ENCODE peak calls at places on chromosomes 6 and 20, in ten cellular contexts. One of them, this sample, is unnamed.

GRCh38 chr6:18388942-18389341 is 1.8 kb downstream of the RNF144B start:
- DNase-seq in NCI-H2029: no peak
- DNase-seq in HT-29: peak
- DNase-seq in activated CD4-positive, alpha-beta T cell treated with anti-CD3 and anti-CD28 coated beads for 4 hours: no peak
- DNase-seq in CD4-positive, alpha-beta T cell: no peak
- DNase-seq in RCC 7860: no peak
- DNase-seq in fibroblast of pulmonary artery: peak
- DNase-seq in choroid plexus epithelial cell: peak
- DNase-seq in T-helper 2 cell: no peak
- DNase-seq in WTC11: no peak
- DNase-seq in this sample: no peak

GRCh38 chr6:50925981-50926380 is 107.3 kb downstream of the TFAP2B start:
- DNase-seq in fibroblast of pulmonary artery: no peak
- DNase-seq in NCI-H2029: no peak
- DNase-seq in choroid plexus epithelial cell: peak
- DNase-seq in HT-29: no peak
- DNase-seq in WTC11: no peak
- DNase-seq in RCC 7860: no peak
- DNase-seq in CD4-positive, alpha-beta T cell: no peak
- DNase-seq in T-helper 2 cell: no peak
- DNase-seq in activated CD4-positive, alpha-beta T cell treated with anti-CD3 and anti-CD28 coated beads for 4 hours: no peak
- DNase-seq in this sample: no peak

GRCh38 chr20:33423141-33423834 is 20.3 kb downstream of the SNTA1 start:
- DNase-seq in activated CD4-positive, alpha-beta T cell treated with anti-CD3 and anti-CD28 coated beads for 4 hours: no peak
- DNase-seq in NCI-H2029: no peak
- DNase-seq in CD4-positive, alpha-beta T cell: no peak
- DNase-seq in WTC11: no peak
- DNase-seq in choroid plexus epithelial cell: peak
- DNase-seq in HT-29: no peak
- DNase-seq in RCC 7860: peak
- DNase-seq in T-helper 2 cell: no peak
- DNase-seq in fibroblast of pulmonary artery: peak
- DNase-seq in this sample: no peak

GRCh38 chr20:38126146-38126912 is 38.7 kb downstream of the TGM2 start:
- DNase-seq in NCI-H2029: no peak
- DNase-seq in HT-29: peak
- DNase-seq in T-helper 2 cell: no peak
- DNase-seq in CD4-positive, alpha-beta T cell: no peak
- DNase-seq in RCC 7860: peak
- DNase-seq in choroid plexus epithelial cell: peak
- DNase-seq in activated CD4-positive, alpha-beta T cell treated with anti-CD3 and anti-CD28 coated beads for 4 hours: no peak
- DNase-seq in fibroblast of pulmonary artery: peak
- DNase-seq in WTC11: no peak
- DNase-seq in this sample: no peak

GRCh38 chr6:49453221-49453620 is 9.8 kb downstream of the MMUT start:
- DNase-seq in RCC 7860: no peak
- DNase-seq in fibroblast of pulmonary artery: peak
- DNase-seq in WTC11: no peak
- DNase-seq in HT-29: peak
- DNase-seq in choroid plexus epithelial cell: peak
- DNase-seq in NCI-H2029: no peak
- DNase-seq in T-helper 2 cell: no peak
- DNase-seq in CD4-positive, alpha-beta T cell: no peak
- DNase-seq in activated CD4-positive, alpha-beta T cell treated with anti-CD3 and anti-CD28 coated beads for 4 hours: no peak
- DNase-seq in this sample: no peak

GRCh38 chr20:62561182-62561581 is 81.1 kb upstream of the SLCO4A1 start:
- DNase-seq in T-helper 2 cell: no peak
- DNase-seq in NCI-H2029: no peak
- DNase-seq in CD4-positive, alpha-beta T cell: no peak
- DNase-seq in WTC11: no peak
- DNase-seq in RCC 7860: no peak
- DNase-seq in activated CD4-positive, alpha-beta T cell treated with anti-CD3 and anti-CD28 coated beads for 4 hours: no peak
- DNase-seq in fibroblast of pulmonary artery: no peak
- DNase-seq in choroid plexus epithelial cell: no peak
- DNase-seq in HT-29: no peak
- DNase-seq in this sample: no peak

GRCh38 chr6:119479860-119480655 is 130.5 kb upstream of the MAN1A1 start:
- DNase-seq in WTC11: no peak
- DNase-seq in CD4-positive, alpha-beta T cell: no peak
- DNase-seq in T-helper 2 cell: no peak
- DNase-seq in fibroblast of pulmonary artery: peak
- DNase-seq in activated CD4-positive, alpha-beta T cell treated with anti-CD3 and anti-CD28 coated beads for 4 hours: no peak
- DNase-seq in RCC 7860: no peak
- DNase-seq in HT-29: peak
- DNase-seq in choroid plexus epithelial cell: peak
- DNase-seq in NCI-H2029: peak
- DNase-seq in this sample: no peak

GRCh38 chr6:47655719-47656595 is 42.4 kb upstream of the ADGRF4 start:
- DNase-seq in RCC 7860: peak
- DNase-seq in HT-29: peak
- DNase-seq in WTC11: peak
- DNase-seq in T-helper 2 cell: no peak
- DNase-seq in fibroblast of pulmonary artery: peak
- DNase-seq in NCI-H2029: peak
- DNase-seq in CD4-positive, alpha-beta T cell: no peak
- DNase-seq in activated CD4-positive, alpha-beta T cell treated with anti-CD3 and anti-CD28 coated beads for 4 hours: peak
- DNase-seq in choroid plexus epithelial cell: no peak
- DNase-seq in this sample: no peak

GRCh38 chr20:51583073-51583472 is 40.6 kb upstream of the NFATC2 start:
- DNase-seq in fibroblast of pulmonary artery: no peak
- DNase-seq in activated CD4-positive, alpha-beta T cell treated with anti-CD3 and anti-CD28 coated beads for 4 hours: no peak
- DNase-seq in choroid plexus epithelial cell: no peak
- DNase-seq in RCC 7860: no peak
- DNase-seq in HT-29: no peak
- DNase-seq in CD4-positive, alpha-beta T cell: no peak
- DNase-seq in WTC11: no peak
- DNase-seq in T-helper 2 cell: no peak
- DNase-seq in NCI-H2029: no peak
- DNase-seq in this sample: no peak

GRCh38 chr20:34473262-34473883 is 42.8 kb upstream of the DYNLRB1 start:
- DNase-seq in T-helper 2 cell: no peak
- DNase-seq in CD4-positive, alpha-beta T cell: peak
- DNase-seq in NCI-H2029: no peak
- DNase-seq in WTC11: peak
- DNase-seq in RCC 7860: no peak
- DNase-seq in choroid plexus epithelial cell: peak
- DNase-seq in fibroblast of pulmonary artery: peak
- DNase-seq in HT-29: peak
- DNase-seq in activated CD4-positive, alpha-beta T cell treated with anti-CD3 and anti-CD28 coated beads for 4 hours: peak
- DNase-seq in this sample: no peak

GRCh38 chr20:45833030-45833882 is at the start of gene SNX21:
- DNase-seq in NCI-H2029: peak
- DNase-seq in RCC 7860: peak
- DNase-seq in HT-29: peak
- DNase-seq in T-helper 2 cell: no peak
- DNase-seq in CD4-positive, alpha-beta T cell: no peak
- DNase-seq in choroid plexus epithelial cell: peak
- DNase-seq in fibroblast of pulmonary artery: peak
- DNase-seq in WTC11: peak
- DNase-seq in activated CD4-positive, alpha-beta T cell treated with anti-CD3 and anti-CD28 coated beads for 4 hours: no peak
- DNase-seq in this sample: no peak

GRCh38 chr6:169654590-169655391 is 47.0 kb downstream of the WDR27 start:
- DNase-seq in activated CD4-positive, alpha-beta T cell treated with anti-CD3 and anti-CD28 coated beads for 4 hours: peak
- DNase-seq in RCC 7860: peak
- DNase-seq in T-helper 2 cell: peak
- DNase-seq in NCI-H2029: no peak
- DNase-seq in fibroblast of pulmonary artery: peak
- DNase-seq in WTC11: peak
- DNase-seq in CD4-positive, alpha-beta T cell: peak
- DNase-seq in choroid plexus epithelial cell: peak
- DNase-seq in HT-29: peak
- DNase-seq in this sample: peak

GRCh38 chr6:148986608-148987007 is 239.8 kb downstream of the UST start:
- DNase-seq in choroid plexus epithelial cell: no peak
- DNase-seq in fibroblast of pulmonary artery: no peak
- DNase-seq in HT-29: no peak
- DNase-seq in NCI-H2029: no peak
- DNase-seq in activated CD4-positive, alpha-beta T cell treated with anti-CD3 and anti-CD28 coated beads for 4 hours: no peak
- DNase-seq in RCC 7860: no peak
- DNase-seq in CD4-positive, alpha-beta T cell: no peak
- DNase-seq in WTC11: no peak
- DNase-seq in T-helper 2 cell: no peak
- DNase-seq in this sample: no peak

GRCh38 chr6:73655341-73655917 is 1.6 kb upstream of the SLC17A5 start:
- DNase-seq in fibroblast of pulmonary artery: no peak
- DNase-seq in WTC11: no peak
- DNase-seq in activated CD4-positive, alpha-beta T cell treated with anti-CD3 and anti-CD28 coated beads for 4 hours: no peak
- DNase-seq in NCI-H2029: no peak
- DNase-seq in CD4-positive, alpha-beta T cell: no peak
- DNase-seq in RCC 7860: no peak
- DNase-seq in HT-29: no peak
- DNase-seq in choroid plexus epithelial cell: no peak
- DNase-seq in T-helper 2 cell: no peak
- DNase-seq in this sample: no peak

GRCh38 chr6:136592930-136593673 is 42.9 kb upstream of the MAP7 start:
- DNase-seq in WTC11: no peak
- DNase-seq in T-helper 2 cell: no peak
- DNase-seq in fibroblast of pulmonary artery: peak
- DNase-seq in NCI-H2029: no peak
- DNase-seq in activated CD4-positive, alpha-beta T cell treated with anti-CD3 and anti-CD28 coated beads for 4 hours: no peak
- DNase-seq in choroid plexus epithelial cell: peak
- DNase-seq in CD4-positive, alpha-beta T cell: no peak
- DNase-seq in HT-29: no peak
- DNase-seq in RCC 7860: peak
- DNase-seq in this sample: no peak

GRCh38 chr6:127276336-127276735 is 9.7 kb downstream of the RNF146 start:
- DNase-seq in fibroblast of pulmonary artery: no peak
- DNase-seq in T-helper 2 cell: no peak
- DNase-seq in choroid plexus epithelial cell: no peak
- DNase-seq in activated CD4-positive, alpha-beta T cell treated with anti-CD3 and anti-CD28 coated beads for 4 hours: no peak
- DNase-seq in RCC 7860: no peak
- DNase-seq in HT-29: no peak
- DNase-seq in NCI-H2029: no peak
- DNase-seq in CD4-positive, alpha-beta T cell: no peak
- DNase-seq in WTC11: no peak
- DNase-seq in this sample: no peak

GRCh38 chr20:6714202-6714800 is 53.2 kb upstream of the BMP2 start:
- DNase-seq in HT-29: peak
- DNase-seq in fibroblast of pulmonary artery: no peak
- DNase-seq in T-helper 2 cell: no peak
- DNase-seq in activated CD4-positive, alpha-beta T cell treated with anti-CD3 and anti-CD28 coated beads for 4 hours: no peak
- DNase-seq in WTC11: no peak
- DNase-seq in NCI-H2029: no peak
- DNase-seq in CD4-positive, alpha-beta T cell: no peak
- DNase-seq in choroid plexus epithelial cell: no peak
- DNase-seq in RCC 7860: peak
- DNase-seq in this sample: no peak

GRCh38 chr6:122825180-122825579 is 36.1 kb downstream of the SMPDL3A start:
- DNase-seq in NCI-H2029: peak
- DNase-seq in HT-29: no peak
- DNase-seq in fibroblast of pulmonary artery: no peak
- DNase-seq in CD4-positive, alpha-beta T cell: no peak
- DNase-seq in T-helper 2 cell: no peak
- DNase-seq in WTC11: no peak
- DNase-seq in activated CD4-positive, alpha-beta T cell treated with anti-CD3 and anti-CD28 coated beads for 4 hours: no peak
- DNase-seq in RCC 7860: no peak
- DNase-seq in choroid plexus epithelial cell: no peak
- DNase-seq in this sample: no peak

GRCh38 chr6:40538556-40538955 is 48.6 kb downstream of the LRFN2 start:
- DNase-seq in activated CD4-positive, alpha-beta T cell treated with anti-CD3 and anti-CD28 coated beads for 4 hours: no peak
- DNase-seq in NCI-H2029: no peak
- DNase-seq in fibroblast of pulmonary artery: no peak
- DNase-seq in RCC 7860: no peak
- DNase-seq in HT-29: no peak
- DNase-seq in CD4-positive, alpha-beta T cell: no peak
- DNase-seq in T-helper 2 cell: no peak
- DNase-seq in WTC11: no peak
- DNase-seq in choroid plexus epithelial cell: no peak
- DNase-seq in this sample: no peak

GRCh38 chr6:67501738-67502137 is 1133.3 kb upstream of the ADGRB3 start:
- DNase-seq in fibroblast of pulmonary artery: peak
- DNase-seq in activated CD4-positive, alpha-beta T cell treated with anti-CD3 and anti-CD28 coated beads for 4 hours: no peak
- DNase-seq in choroid plexus epithelial cell: peak
- DNase-seq in HT-29: no peak
- DNase-seq in CD4-positive, alpha-beta T cell: no peak
- DNase-seq in WTC11: no peak
- DNase-seq in RCC 7860: no peak
- DNase-seq in T-helper 2 cell: no peak
- DNase-seq in NCI-H2029: no peak
- DNase-seq in this sample: no peak

GRCh38 chr6:143822584-143823024 is 20.5 kb upstream of the LTV1 start:
- DNase-seq in NCI-H2029: no peak
- DNase-seq in RCC 7860: no peak
- DNase-seq in T-helper 2 cell: no peak
- DNase-seq in choroid plexus epithelial cell: peak
- DNase-seq in activated CD4-positive, alpha-beta T cell treated with anti-CD3 and anti-CD28 coated beads for 4 hours: no peak
- DNase-seq in fibroblast of pulmonary artery: peak
- DNase-seq in CD4-positive, alpha-beta T cell: no peak
- DNase-seq in HT-29: no peak
- DNase-seq in WTC11: no peak
- DNase-seq in this sample: no peak

GRCh38 chr6:47650553-47651432 is 47.6 kb upstream of the ADGRF4 start:
- DNase-seq in RCC 7860: no peak
- DNase-seq in activated CD4-positive, alpha-beta T cell treated with anti-CD3 and anti-CD28 coated beads for 4 hours: no peak
- DNase-seq in choroid plexus epithelial cell: no peak
- DNase-seq in WTC11: no peak
- DNase-seq in NCI-H2029: no peak
- DNase-seq in fibroblast of pulmonary artery: no peak
- DNase-seq in T-helper 2 cell: no peak
- DNase-seq in CD4-positive, alpha-beta T cell: no peak
- DNase-seq in HT-29: no peak
- DNase-seq in this sample: no peak

GRCh38 chr6:134436950-134437349 is 119.0 kb upstream of the SGK1 start:
- DNase-seq in activated CD4-positive, alpha-beta T cell treated with anti-CD3 and anti-CD28 coated beads for 4 hours: no peak
- DNase-seq in T-helper 2 cell: no peak
- DNase-seq in HT-29: no peak
- DNase-seq in WTC11: no peak
- DNase-seq in CD4-positive, alpha-beta T cell: no peak
- DNase-seq in choroid plexus epithelial cell: peak
- DNase-seq in fibroblast of pulmonary artery: peak
- DNase-seq in NCI-H2029: no peak
- DNase-seq in RCC 7860: no peak
- DNase-seq in this sample: no peak

GRCh38 chr6:139257291-139257690 is 34.5 kb downstream of the TXLNB start:
- DNase-seq in activated CD4-positive, alpha-beta T cell treated with anti-CD3 and anti-CD28 coated beads for 4 hours: no peak
- DNase-seq in WTC11: no peak
- DNase-seq in T-helper 2 cell: no peak
- DNase-seq in choroid plexus epithelial cell: no peak
- DNase-seq in CD4-positive, alpha-beta T cell: no peak
- DNase-seq in RCC 7860: no peak
- DNase-seq in HT-29: no peak
- DNase-seq in NCI-H2029: no peak
- DNase-seq in fibroblast of pulmonary artery: no peak
- DNase-seq in this sample: no peak

GRCh38 chr6:48986803-48987202 is 476.2 kb downstream of the MMUT start:
- DNase-seq in activated CD4-positive, alpha-beta T cell treated with anti-CD3 and anti-CD28 coated beads for 4 hours: no peak
- DNase-seq in HT-29: no peak
- DNase-seq in T-helper 2 cell: no peak
- DNase-seq in CD4-positive, alpha-beta T cell: no peak
- DNase-seq in NCI-H2029: no peak
- DNase-seq in RCC 7860: no peak
- DNase-seq in WTC11: no peak
- DNase-seq in fibroblast of pulmonary artery: no peak
- DNase-seq in choroid plexus epithelial cell: peak
- DNase-seq in this sample: no peak

GRCh38 chr6:108888052-108888451 is 39.8 kb downstream of the ARMC2 start:
- DNase-seq in RCC 7860: no peak
- DNase-seq in T-helper 2 cell: no peak
- DNase-seq in NCI-H2029: no peak
- DNase-seq in WTC11: no peak
- DNase-seq in HT-29: no peak
- DNase-seq in choroid plexus epithelial cell: no peak
- DNase-seq in fibroblast of pulmonary artery: no peak
- DNase-seq in CD4-positive, alpha-beta T cell: no peak
- DNase-seq in activated CD4-positive, alpha-beta T cell treated with anti-CD3 and anti-CD28 coated beads for 4 hours: no peak
- DNase-seq in this sample: no peak

GRCh38 chr20:59182401-59183044 is 18.9 kb downstream of the ZNF831 start:
- DNase-seq in WTC11: no peak
- DNase-seq in CD4-positive, alpha-beta T cell: no peak
- DNase-seq in fibroblast of pulmonary artery: no peak
- DNase-seq in NCI-H2029: no peak
- DNase-seq in RCC 7860: no peak
- DNase-seq in choroid plexus epithelial cell: no peak
- DNase-seq in T-helper 2 cell: no peak
- DNase-seq in HT-29: no peak
- DNase-seq in activated CD4-positive, alpha-beta T cell treated with anti-CD3 and anti-CD28 coated beads for 4 hours: no peak
- DNase-seq in this sample: no peak

GRCh38 chr6:18147160-18147559 is 7.7 kb downstream of the TPMT start:
- DNase-seq in RCC 7860: peak
- DNase-seq in CD4-positive, alpha-beta T cell: no peak
- DNase-seq in NCI-H2029: no peak
- DNase-seq in WTC11: no peak
- DNase-seq in activated CD4-positive, alpha-beta T cell treated with anti-CD3 and anti-CD28 coated beads for 4 hours: no peak
- DNase-seq in HT-29: peak
- DNase-seq in fibroblast of pulmonary artery: peak
- DNase-seq in T-helper 2 cell: no peak
- DNase-seq in choroid plexus epithelial cell: no peak
- DNase-seq in this sample: no peak